ENCODE peak calls at places on chromosomes 16 and 17, in ten cellular contexts. I is iPS DF 6.9; B is AG10803; T is psoas muscle; Z is CD8-positive, alpha-beta T cell; P is heart right ventricle; H is CD8-positive, alpha-beta memory T cell; A is fibroblast of lung; L is small intestine; W is tibial artery. D is an unnamed sample.

GRCh38 chr17:58621174-58621573 is 70.7 kb downstream of the TEX14 start:
- DNase-seq in I (no peak), B (no peak), T (no peak), Z (no peak), P (no peak), H (no peak), A (no peak), L (no peak), W (no peak), D (no peak)

GRCh38 chr17:57442401-57442823 is 186.1 kb downstream of the MSI2 start:
- DNase-seq in I (no peak), B (no peak), T (no peak), Z (no peak), P (no peak), H (no peak), A (peak; percentile 78), L (no peak), W (no peak), D (no peak)

GRCh38 chr16:48386559-48387312 is 1.5 kb upstream of the SIAH1 start:
- DNase-seq in I (no peak), B (no peak), T (peak; percentile 56), Z (no peak), P (no peak), H (no peak), A (no peak), L (no peak), W (peak; percentile 91), D (no peak)

GRCh38 chr17:45171338-45172231 is 9.9 kb downstream of the HEXIM2 start:
- DNase-seq in I (no peak), B (peak; percentile 83), T (peak; percentile 76), Z (no peak), P (no peak), H (no peak), A (no peak), L (peak; percentile 85), W (peak; percentile 74), D (no peak)

GRCh38 chr16:15618392-15618791 is 24.6 kb downstream of the MARF1 start:
- DNase-seq in I (no peak), B (peak; percentile 78), T (no peak), Z (no peak), P (no peak), H (no peak), A (peak; percentile 90), L (no peak), W (no peak), D (no peak)

GRCh38 chr16:58462997-58463891 is 36.7 kb upstream of the NDRG4 start:
- DNase-seq in I (no peak), B (no peak), T (no peak), Z (no peak), P (peak; percentile 69), H (no peak), A (no peak), L (no peak), W (no peak), D (no peak)

GRCh38 chr16:56871172-56871593 is 6.2 kb downstream of the SLC12A3 start:
- DNase-seq in I (no peak), B (peak; percentile 59), T (no peak), Z (no peak), P (no peak), H (no peak), A (peak; percentile 27), L (peak; percentile 41), W (no peak), D (no peak)

GRCh38 chr16:72986011-72986410 is 61.9 kb downstream of the ZFHX3 start:
- DNase-seq in I (no peak), B (no peak), T (peak; percentile 91), Z (no peak), P (peak; percentile 60), H (no peak), A (no peak), L (no peak), W (peak; percentile 87), D (no peak)

GRCh38 chr16:4358236-4358635 is 7.1 kb upstream of the PAM16 start:
- DNase-seq in I (no peak), B (no peak), T (peak; percentile 52), Z (no peak), P (no peak), H (no peak), A (no peak), L (no peak), W (no peak), D (no peak)

GRCh38 chr16:78957328-78958100 is 643.0 kb downstream of the MAF start:
- DNase-seq in I (no peak), B (no peak), T (no peak), Z (no peak), P (no peak), H (no peak), A (no peak), L (no peak), W (no peak), D (no peak)

GRCh38 chr16:65375651-65376050 is 253.8 kb upstream of the CDH11 start:
- DNase-seq in I (no peak), B (no peak), T (no peak), Z (no peak), P (no peak), H (no peak), A (peak; percentile 37), L (no peak), W (no peak), D (no peak)

DNA sequence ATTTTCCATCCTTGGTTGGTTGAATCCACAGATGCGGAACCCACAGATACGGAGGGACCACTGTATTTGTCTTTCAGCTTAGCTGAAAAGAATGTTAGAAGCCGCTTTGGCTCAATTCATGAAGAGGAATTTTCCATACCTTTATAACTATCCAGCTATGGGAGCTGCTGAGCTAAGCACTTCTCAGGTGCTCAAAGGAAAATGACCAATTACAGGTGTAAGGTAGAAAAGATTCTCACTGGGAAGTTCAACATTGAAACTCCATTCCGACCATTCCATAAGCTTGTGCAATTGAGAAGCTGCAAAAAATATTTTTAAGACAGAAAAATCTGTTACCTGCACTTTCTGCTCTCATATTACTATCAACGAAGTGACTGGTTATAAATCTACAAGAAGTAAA is 2.7 kb downstream of the AHSP start:
- DNase-seq in I (no peak), B (no peak), T (no peak), Z (no peak), P (no peak), H (no peak), A (no peak), L (no peak), W (no peak), D (no peak)
- H3K4me3 ChIP-seq in I (no peak overlapping the region), B (no peak overlapping the region), T (no peak overlapping the region), Z (no peak overlapping the region), P (no peak overlapping the region), H (no peak overlapping the region), A (no peak overlapping the region), L (no peak overlapping the region), W (no peak overlapping the region), D (no peak overlapping the region)

GRCh38 chr17:83029571-83029970 is 49.8 kb upstream of the METRNL start:
- DNase-seq in I (no peak), B (no peak), T (no peak), Z (no peak), P (no peak), H (no peak), A (no peak), L (no peak), W (no peak), D (no peak)

GRCh38 chr17:83024205-83024971 is 55.0 kb upstream of the METRNL start:
- DNase-seq in I (no peak), B (no peak), T (no peak), Z (no peak), P (no peak), H (no peak), A (no peak), L (no peak), W (no peak), D (no peak)

GRCh38 chr17:83028851-83029250 is 50.6 kb upstream of the METRNL start:
- DNase-seq in I (no peak), B (no peak), T (no peak), Z (no peak), P (no peak), H (no peak), A (no peak), L (no peak), W (no peak), D (no peak)

GRCh38 chr17:83025636-83026280 is 53.7 kb upstream of the METRNL start:
- DNase-seq in I (no peak), B (no peak), T (no peak), Z (no peak), P (no peak), H (no peak), A (no peak), L (no peak), W (no peak), D (no peak)

GRCh38 chr17:83026311-83026811 is 53.0 kb upstream of the METRNL start:
- DNase-seq in I (no peak), B (no peak), T (no peak), Z (no peak), P (no peak), H (peak; percentile 18), A (no peak), L (peak; percentile 8), W (no peak), D (no peak)
- H3K4me3 ChIP-seq in I (no peak overlapping the region), B (no peak overlapping the region), T (no peak overlapping the region), Z (no peak overlapping the region), P (no peak overlapping the region), H (no peak overlapping the region), A (no peak overlapping the region), L (no peak overlapping the region), W (no peak overlapping the region), D (no peak overlapping the region)

GRCh38 chr16:6728381-6728780 is 604.3 kb upstream of the RBFOX1 start:
- DNase-seq in I (no peak), B (no peak), T (no peak), Z (no peak), P (no peak), H (no peak), A (no peak), L (no peak), W (no peak), D (no peak)

GRCh38 chr16:6725634-6726331 is 606.9 kb upstream of the RBFOX1 start:
- DNase-seq in I (no peak), B (no peak), T (no peak), Z (no peak), P (no peak), H (no peak), A (no peak), L (no peak), W (no peak), D (no peak)

GRCh38 chr16:6722786-6723185 is 609.9 kb upstream of the RBFOX1 start:
- DNase-seq in I (no peak), B (no peak), T (no peak), Z (no peak), P (no peak), H (no peak), A (no peak), L (no peak), W (no peak), D (no peak)

GRCh38 chr16:6732166-6732565 is 600.5 kb upstream of the RBFOX1 start:
- DNase-seq in I (no peak), B (no peak), T (no peak), Z (no peak), P (no peak), H (no peak), A (no peak), L (no peak), W (no peak), D (no peak)

GRCh38 chr16:6726621-6727020 is 606.0 kb upstream of the RBFOX1 start:
- DNase-seq in I (no peak), B (no peak), T (no peak), Z (no peak), P (no peak), H (no peak), A (no peak), L (no peak), W (no peak), D (no peak)
- H3K4me3 ChIP-seq in I (no peak overlapping the region), B (no peak overlapping the region), T (no peak overlapping the region), Z (no peak overlapping the region), P (no peak overlapping the region), H (no peak overlapping the region), A (no peak overlapping the region), L (no peak overlapping the region), W (no peak overlapping the region), D (no peak overlapping the region)

GRCh38 chr17:48760411-48760810 is 31.9 kb upstream of the HOXB13 start:
- DNase-seq in I (no peak), B (no peak), T (no peak), Z (no peak), P (no peak), H (no peak), A (no peak), L (peak; percentile 74), W (peak; percentile 13), D (no peak)
- H3K4me3 ChIP-seq in I (no peak overlapping the region), B (no peak overlapping the region), T (no peak overlapping the region), Z (no peak overlapping the region), P (no peak overlapping the region), H (no peak overlapping the region), A (no peak overlapping the region), L (no peak overlapping the region), W (no peak overlapping the region), D (no peak overlapping the region)

D was measured in BJ.